ENCODE peak calls at places on chromosomes 1 and 21, in four cellular contexts. E is T47D; R is tibial nerve; W is CD4-positive, alpha-beta T cell. L is an unnamed sample.

GRCh38 chr21:41658321-41658720 is 108.5 kb downstream of the RIPK4 start:
- DNase-seq in E (no peak), R (no peak), W (no peak), L (no peak)

GRCh38 chr1:91621907-91622306 is 121.3 kb downstream of the CDC7 start:
- DNase-seq in E (no peak), R (no peak), W (no peak), L (no peak)

GRCh38 chr1:19668893-19669292 is 4.2 kb downstream of the HTR6 start:
- DNase-seq in E (no peak), R (no peak), W (no peak), L (no peak)

GRCh38 chr1:115474166-115474565 is 136.1 kb upstream of the NGF start:
- DNase-seq in E (no peak), R (no peak), W (no peak), L (no peak)

GRCh38 chr21:38721055-38721454 is 84.7 kb upstream of the ETS2 start:
- DNase-seq in E (no peak), R (no peak), W (no peak), L (no peak)

GRCh38 chr1:243642936-243643335 is 207.1 kb downstream of the AKT3 start:
- DNase-seq in E (no peak), R (no peak), W (no peak), L (no peak)

GRCh38 chr1:84598846-84599741 is 24.9 kb upstream of the CTBS start:
- DNase-seq in E (no peak), R (no peak), W (no peak), L (no peak)

GRCh38 chr21:14080040-14080763 is 130.6 kb downstream of the LIPI start:
- DNase-seq in E (no peak), R (no peak), W (no peak), L (no peak)

GRCh38 chr1:175433586-175434267 is 241.2 kb upstream of the KIAA0040 start:
- DNase-seq in E (no peak), R (no peak), W (no peak), L (no peak)

GRCh38 chr1:64006276-64007051 is 197.0 kb upstream of the UBE2U start:
- DNase-seq in E (no peak), R (no peak), W (no peak), L (peak)